ENCODE peak calls at places on chromosomes 16 and 17, in five cellular contexts. X is psoas muscle, T is tibial nerve, V is H1, M is AG04450. N is an unnamed sample.

GRCh38 chr17:28406478-28406824 is 439 bp upstream of the SLC46A1 start:
- DNase-seq in X (no peak), T (no peak), V (no peak), M (no peak), N (no peak)

GRCh38 chr17:29844339-29845048 is 85.5 kb downstream of the SSH2 start:
- DNase-seq in X (no peak), T (no peak), V (no peak), M (no peak), N (no peak)

GRCh38 chr17:81345211-81346089 is 49.8 kb upstream of the BAHCC1 start:
- DNase-seq in X (peak; percentile 94), T (peak; percentile 75), V (peak; percentile 88), M (no peak), N (no peak)

GRCh38 chr16:62038646-62039045 is 2.4 kb upstream of the CDH8 start:
- DNase-seq in X (no peak), T (no peak), V (no peak), M (no peak), N (no peak)

GRCh38 chr16:89915303-89916232 is 3.1 kb upstream of the MC1R start:
- DNase-seq in X (no peak), T (no peak), V (no peak), M (no peak), N (no peak)

GRCh38 chr17:27466376-27466747 is 10.1 kb downstream of the KSR1 start:
- DNase-seq in X (no peak), T (no peak), V (no peak), M (no peak), N (no peak)

GRCh38 chr17:82884923-82885322 is 45.1 kb upstream of the ZNF750 start:
- DNase-seq in X (no peak), T (no peak), V (no peak), M (no peak), N (no peak)

GRCh38 chr16:24700549-24701392 is 28.7 kb upstream of the TNRC6A start:
- DNase-seq in X (peak; percentile 70), T (peak; percentile 60), V (no peak), M (peak; percentile 94), N (peak; percentile 30)

GRCh38 chr16:85443531-85443930 is 169.6 kb upstream of the GSE1 start:
- DNase-seq in X (no peak), T (no peak), V (no peak), M (no peak), N (no peak)

GRCh38 chr17:62823111-62823895 is 15.2 kb upstream of the MARCHF10 start:
- DNase-seq in X (no peak), T (no peak), V (no peak), M (no peak), N (no peak)

GRCh38 chr16:14608111-14608566 is 21.9 kb downstream of the PARN start:
- DNase-seq in X (no peak), T (no peak), V (no peak), M (no peak), N (no peak)

GRCh38 chr16:56852401-56852730 is 12.6 kb upstream of the SLC12A3 start:
- DNase-seq in X (no peak), T (no peak), V (no peak), M (no peak), N (no peak)

GRCh38 chr16:64240586-64240985 is 881.3 kb downstream of the CDH11 start:
- DNase-seq in X (no peak), T (no peak), V (no peak), M (no peak), N (no peak)
- TF ChIP-seq CTCF in X (no peak), T (no peak), V (no peak), M (no peak), N (no peak)

GRCh38 chr16:6247150-6247549 is 1085.5 kb upstream of the RBFOX1 start:
- DNase-seq in X (no peak), T (no peak), V (peak; percentile 23), M (no peak), N (no peak)
- TF ChIP-seq CTCF in X (no peak), T (no peak), V (no peak), M (no peak), N (no peak)

DNA sequence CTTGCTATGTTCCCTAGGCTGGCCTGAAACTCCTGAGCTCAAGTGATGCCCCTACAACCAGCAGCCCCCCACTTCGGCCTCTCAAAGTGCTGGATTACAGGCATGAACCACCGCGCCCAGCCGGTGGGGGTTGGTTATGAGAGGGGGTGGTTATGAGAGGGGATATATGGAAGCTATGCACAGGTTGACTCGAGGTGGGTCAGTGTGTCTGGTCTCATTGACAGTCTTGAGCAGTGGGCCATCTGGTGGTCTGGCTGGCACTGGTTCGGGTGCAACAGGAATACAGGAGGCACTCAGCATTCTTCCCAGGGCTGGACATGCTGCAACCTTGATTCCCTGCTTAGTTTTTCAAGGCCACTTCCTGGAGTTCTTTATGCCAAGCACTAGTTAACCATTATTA is 5.6 kb upstream of the STX1B start:
- DNase-seq in X (no peak), T (no peak), V (no peak), M (no peak), N (no peak)
- TF ChIP-seq CTCF in X (no peak), T (no peak), V (peak; percentile 49), M (no peak), N (no peak)

GRCh38 chr16:69567031-69567680 is 1.4 kb downstream of the NFAT5 start:
- DNase-seq in X (no peak), T (no peak), V (no peak), M (no peak), N (no peak)
- TF ChIP-seq CTCF in X (no peak), T (no peak), V (no peak), M (peak; percentile 40), N (no peak)

GRCh38 chr17:57875109-57876022 is 25.5 kb upstream of the MRPS23 start:
- DNase-seq in X (peak; percentile 87), T (peak; percentile 68), V (peak; percentile 71), M (peak; percentile 97), N (peak; percentile 56)
- TF ChIP-seq CTCF in X (peak; percentile 22), T (peak; percentile 46), V (no peak), M (peak; percentile 79), N (no peak)

GRCh38 chr17:42522798-42523278 is 13.2 kb upstream of the NAGLU start:
- DNase-seq in X (no peak), T (no peak), V (no peak), M (no peak), N (no peak)
- TF ChIP-seq CTCF in X (no peak), T (no peak), V (no peak), M (no peak), N (no peak)

DNA sequence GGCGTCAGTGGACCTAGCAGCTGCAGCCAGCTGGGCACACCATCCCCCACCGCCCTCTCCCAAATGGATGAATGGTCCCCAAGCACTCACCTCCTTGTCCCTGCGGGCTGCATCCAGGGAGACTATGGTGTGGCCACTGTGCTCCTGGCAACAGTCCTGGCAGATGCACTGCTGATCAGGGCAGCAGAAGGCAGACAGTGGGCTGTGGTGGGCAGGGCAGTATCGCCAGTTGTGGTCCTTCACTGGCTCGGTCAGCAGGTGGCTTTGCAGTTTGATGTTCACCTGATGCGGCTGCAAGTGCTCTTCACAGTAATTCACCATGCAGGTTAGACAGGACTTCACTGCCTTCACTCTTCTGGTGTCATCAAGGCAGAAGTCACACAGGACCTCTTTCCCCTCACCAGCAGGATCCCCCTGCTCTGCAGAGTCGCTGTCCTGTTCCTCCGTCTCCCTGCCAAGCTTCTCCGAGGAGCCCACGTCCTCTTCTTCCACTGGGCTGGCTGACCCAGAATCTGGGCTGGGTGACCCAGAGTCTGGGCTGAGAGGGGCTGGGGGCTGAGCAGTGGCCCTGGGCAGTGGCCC is 31.6 kb upstream of the FBXW10B start:
- DNase-seq in X (no peak), T (no peak), V (no peak), M (no peak), N (no peak)
- TF ChIP-seq CTCF in X (no peak), T (no peak), V (no peak), M (no peak), N (no peak)

GRCh38 chr17:43024407-43025289 is at the start of gene RND2:
- DNase-seq in X (peak; percentile 86), T (peak; percentile 78), V (peak; percentile 95), M (peak; percentile 84), N (peak; percentile 75)
- TF ChIP-seq CTCF in X (peak; percentile 57), T (peak; percentile 71), V (peak; percentile 68), M (peak; percentile 87), N (no peak)

N was measured in omental fat pad.